ENCODE peak calls at places on chromosomes 5 and 9, in seven cellular contexts. G is AG04450, Y is natural killer cell, Q is fibroblast of the aortic adventitia, P is pancreas, B is amygdala, L is left ventricle myocardium inferior. F is an unnamed sample.

GRCh38 chr5:38672059-38672791 is 115.8 kb upstream of the LIFR start:
- DNase-seq in Q (peak), L (no peak), B (no peak), G (peak), P (no peak), Y (no peak), F (no peak)

GRCh38 chr9:91245432-91246313 is 116.0 kb downstream of the AUH start:
- DNase-seq in Y (no peak), P (no peak), Q (peak), G (no peak), B (no peak), L (no peak), F (no peak)

GRCh38 chr5:57102905-57103255 is 71.0 kb upstream of the GPBP1 start:
- DNase-seq in Q (no peak), B (no peak), P (no peak), L (no peak), G (no peak), Y (no peak), F (no peak)

GRCh38 chr5:31453522-31453921 is 78.4 kb downstream of the DROSHA start:
- DNase-seq in P (no peak), Y (no peak), L (no peak), G (no peak), Q (no peak), B (no peak), F (no peak)

GRCh38 chr5:78507531-78507930 is 141.0 kb downstream of the LHFPL2 start:
- DNase-seq in L (no peak), Q (no peak), B (no peak), Y (no peak), P (no peak), G (no peak), F (no peak)

GRCh38 chr9:100322954-100323536 is 29.7 kb downstream of the TEX10 start:
- DNase-seq in Y (no peak), B (no peak), G (no peak), L (no peak), P (no peak), Q (peak), F (no peak)

GRCh38 chr5:39072915-39073758 is 1.1 kb downstream of the RICTOR start:
- DNase-seq in Y (peak), L (peak), G (no peak), B (peak), P (no peak), Q (peak), F (peak)

GRCh38 chr5:15483348-15484090 is 16.5 kb upstream of the FBXL7 start:
- DNase-seq in B (no peak), Y (no peak), Q (peak), L (no peak), P (no peak), G (no peak), F (no peak)

GRCh38 chr5:169801324-169801777 is 164.3 kb downstream of the DOCK2 start:
- DNase-seq in Q (peak), L (no peak), B (no peak), Y (no peak), P (no peak), G (no peak), F (no peak)

GRCh38 chr9:125950880-125951471 is 203.8 kb downstream of the PBX3 start:
- DNase-seq in Q (no peak), P (no peak), G (no peak), L (no peak), B (no peak), Y (no peak), F (no peak)

GRCh38 chr9:134561427-134562145 is 80.0 kb upstream of the COL5A1 start:
- DNase-seq in Q (no peak), L (no peak), P (no peak), G (no peak), B (no peak), Y (no peak), F (no peak)

GRCh38 chr5:107570805-107571531 is 99.8 kb downstream of the EFNA5 start:
- DNase-seq in G (no peak), L (no peak), B (no peak), Q (no peak), P (no peak), Y (peak), F (no peak)

GRCh38 chr5:17989567-17989966 is 355.3 kb downstream of the TAF11L14 start:
- DNase-seq in G (no peak), L (no peak), Y (no peak), P (no peak), Q (no peak), B (no peak), F (no peak)

GRCh38 chr5:10489810-10490426 is 48.2 kb downstream of the ROPN1L start:
- DNase-seq in L (no peak), P (no peak), Y (no peak), B (no peak), Q (peak), G (no peak), F (no peak)

GRCh38 chr5:86880785-86881492 is 263.2 kb downstream of the COX7C start:
- DNase-seq in G (peak), Q (peak), L (no peak), Y (no peak), B (peak), P (no peak), F (no peak)

GRCh38 chr5:179422840-179423523 is 77.7 kb upstream of the ADAMTS2 start:
- DNase-seq in P (no peak), Y (no peak), L (peak), B (no peak), G (no peak), Q (no peak), F (no peak)

GRCh38 chr9:111648066-111648465 is 13.3 kb upstream of the GNG10 start:
- DNase-seq in Y (no peak), G (no peak), L (no peak), Q (no peak), B (no peak), P (no peak), F (no peak)

GRCh38 chr5:54470191-54470590 is 14.7 kb downstream of the HSPB3 start:
- DNase-seq in Q (peak), Y (no peak), L (no peak), B (no peak), G (peak), P (no peak), F (no peak)

GRCh38 chr5:24391816-24392215 is 253.0 kb downstream of the CDH10 start:
- DNase-seq in L (no peak), Y (no peak), Q (no peak), P (no peak), G (no peak), B (no peak), F (no peak)

GRCh38 chr5:80961376-80962281 is 1.5 kb downstream of the RASGRF2 start:
- DNase-seq in L (no peak), P (no peak), Q (no peak), B (no peak), G (no peak), Y (no peak), F (no peak)

F was measured in NCI-H2171.